ENCODE peak calls at places on chromosomes 4 and X, in ten cellular contexts. One of them, this sample, is unnamed.

GRCh38 chr4:123397276-123398150 is 918 bp downstream of the SPRY1 start:
- DNase-seq in NCI-H345: peak
- DNase-seq in upper lobe of left lung: peak
- DNase-seq in aorta: peak
- DNase-seq in activated T-cell treated with anti-CD3 and anti-CD28 coated beads, Interleukin-2, amount 50 U/mL, for 24 hours: peak
- DNase-seq in GM10248: peak
- DNase-seq in ELF-1: peak
- DNase-seq in NCI-H524: peak
- DNase-seq in AG04450: no peak
- DNase-seq in hippocampal formation: no peak
- DNase-seq in this sample: peak

GRCh38 chr4:85427123-85427522 is 47.8 kb upstream of the ARHGAP24 start:
- DNase-seq in NCI-H345: no peak
- DNase-seq in upper lobe of left lung: no peak
- DNase-seq in aorta: no peak
- DNase-seq in activated T-cell treated with anti-CD3 and anti-CD28 coated beads, Interleukin-2, amount 50 U/mL, for 24 hours: no peak
- DNase-seq in GM10248: no peak
- DNase-seq in ELF-1: no peak
- DNase-seq in NCI-H524: no peak
- DNase-seq in AG04450: no peak
- DNase-seq in hippocampal formation: no peak
- DNase-seq in this sample: no peak

GRCh38 chr4:176210101-176210500 is 14.7 kb upstream of the SPATA4 start:
- DNase-seq in NCI-H345: no peak
- DNase-seq in upper lobe of left lung: no peak
- DNase-seq in aorta: no peak
- DNase-seq in activated T-cell treated with anti-CD3 and anti-CD28 coated beads, Interleukin-2, amount 50 U/mL, for 24 hours: no peak
- DNase-seq in GM10248: no peak
- DNase-seq in ELF-1: no peak
- DNase-seq in NCI-H524: no peak
- DNase-seq in AG04450: no peak
- DNase-seq in hippocampal formation: no peak
- DNase-seq in this sample: no peak

GRCh38 chr4:1870328-1870577 is 940 bp upstream of the NSD2 start:
- DNase-seq in NCI-H345: peak
- DNase-seq in upper lobe of left lung: peak
- DNase-seq in aorta: peak
- DNase-seq in activated T-cell treated with anti-CD3 and anti-CD28 coated beads, Interleukin-2, amount 50 U/mL, for 24 hours: peak
- DNase-seq in GM10248: peak
- DNase-seq in ELF-1: peak
- DNase-seq in NCI-H524: peak
- DNase-seq in AG04450: no peak
- DNase-seq in hippocampal formation: peak
- DNase-seq in this sample: peak

GRCh38 chr4:53273726-53274125 is 92.1 kb downstream of the SCFD2 start:
- DNase-seq in NCI-H345: no peak
- DNase-seq in upper lobe of left lung: no peak
- DNase-seq in aorta: no peak
- DNase-seq in activated T-cell treated with anti-CD3 and anti-CD28 coated beads, Interleukin-2, amount 50 U/mL, for 24 hours: no peak
- DNase-seq in GM10248: no peak
- DNase-seq in ELF-1: no peak
- DNase-seq in NCI-H524: no peak
- DNase-seq in AG04450: no peak
- DNase-seq in hippocampal formation: no peak
- DNase-seq in this sample: peak

GRCh38 chrX:431492-432132 is 44.9 kb upstream of the PPP2R3B start:
- DNase-seq in NCI-H345: no peak
- DNase-seq in upper lobe of left lung: no peak
- DNase-seq in aorta: no peak
- DNase-seq in activated T-cell treated with anti-CD3 and anti-CD28 coated beads, Interleukin-2, amount 50 U/mL, for 24 hours: no peak
- DNase-seq in GM10248: no peak
- DNase-seq in ELF-1: no peak
- DNase-seq in NCI-H524: no peak
- DNase-seq in AG04450: no peak
- DNase-seq in hippocampal formation: no peak
- DNase-seq in this sample: no peak

GRCh38 chr4:122602277-122603142 is 18.4 kb downstream of the IL21 start:
- DNase-seq in NCI-H345: no peak
- DNase-seq in upper lobe of left lung: no peak
- DNase-seq in aorta: no peak
- DNase-seq in activated T-cell treated with anti-CD3 and anti-CD28 coated beads, Interleukin-2, amount 50 U/mL, for 24 hours: no peak
- DNase-seq in GM10248: peak
- DNase-seq in ELF-1: peak
- DNase-seq in NCI-H524: peak
- DNase-seq in AG04450: no peak
- DNase-seq in hippocampal formation: peak
- DNase-seq in this sample: peak

GRCh38 chrX:136047001-136047642 is 61.9 kb downstream of the SLC9A6 start:
- DNase-seq in NCI-H345: no peak
- DNase-seq in upper lobe of left lung: no peak
- DNase-seq in aorta: no peak
- DNase-seq in activated T-cell treated with anti-CD3 and anti-CD28 coated beads, Interleukin-2, amount 50 U/mL, for 24 hours: no peak
- DNase-seq in GM10248: no peak
- DNase-seq in ELF-1: no peak
- DNase-seq in NCI-H524: no peak
- DNase-seq in AG04450: no peak
- DNase-seq in hippocampal formation: no peak
- DNase-seq in this sample: no peak

GRCh38 chr4:168560835-168561210 is 64.0 kb downstream of the PALLD start:
- DNase-seq in NCI-H345: no peak
- DNase-seq in upper lobe of left lung: no peak
- DNase-seq in aorta: no peak
- DNase-seq in activated T-cell treated with anti-CD3 and anti-CD28 coated beads, Interleukin-2, amount 50 U/mL, for 24 hours: no peak
- DNase-seq in GM10248: no peak
- DNase-seq in ELF-1: no peak
- DNase-seq in NCI-H524: no peak
- DNase-seq in AG04450: no peak
- DNase-seq in hippocampal formation: no peak
- DNase-seq in this sample: no peak

GRCh38 chr4:55866973-55867574 is 13.6 kb downstream of the EXOC1 start:
- DNase-seq in NCI-H345: peak
- DNase-seq in upper lobe of left lung: no peak
- DNase-seq in aorta: no peak
- DNase-seq in activated T-cell treated with anti-CD3 and anti-CD28 coated beads, Interleukin-2, amount 50 U/mL, for 24 hours: no peak
- DNase-seq in GM10248: peak
- DNase-seq in ELF-1: peak
- DNase-seq in NCI-H524: peak
- DNase-seq in AG04450: no peak
- DNase-seq in hippocampal formation: peak
- DNase-seq in this sample: peak

GRCh38 chr4:59945277-59945676 is 1254.8 kb upstream of the ADGRL3 start:
- DNase-seq in NCI-H345: no peak
- DNase-seq in upper lobe of left lung: no peak
- DNase-seq in aorta: no peak
- DNase-seq in activated T-cell treated with anti-CD3 and anti-CD28 coated beads, Interleukin-2, amount 50 U/mL, for 24 hours: no peak
- DNase-seq in GM10248: no peak
- DNase-seq in ELF-1: no peak
- DNase-seq in NCI-H524: no peak
- DNase-seq in AG04450: no peak
- DNase-seq in hippocampal formation: no peak
- DNase-seq in this sample: no peak

GRCh38 chr4:120964596-120964995 is 42.1 kb upstream of the PRDM5 start:
- DNase-seq in NCI-H345: no peak
- DNase-seq in upper lobe of left lung: no peak
- DNase-seq in aorta: no peak
- DNase-seq in activated T-cell treated with anti-CD3 and anti-CD28 coated beads, Interleukin-2, amount 50 U/mL, for 24 hours: no peak
- DNase-seq in GM10248: no peak
- DNase-seq in ELF-1: no peak
- DNase-seq in NCI-H524: no peak
- DNase-seq in AG04450: no peak
- DNase-seq in hippocampal formation: no peak
- DNase-seq in this sample: no peak

GRCh38 chr4:11404431-11404830 is 24.3 kb downstream of the HS3ST1 start:
- DNase-seq in NCI-H345: peak
- DNase-seq in upper lobe of left lung: no peak
- DNase-seq in aorta: no peak
- DNase-seq in activated T-cell treated with anti-CD3 and anti-CD28 coated beads, Interleukin-2, amount 50 U/mL, for 24 hours: no peak
- DNase-seq in GM10248: no peak
- DNase-seq in ELF-1: no peak
- DNase-seq in NCI-H524: no peak
- DNase-seq in AG04450: no peak
- DNase-seq in hippocampal formation: no peak
- DNase-seq in this sample: no peak

GRCh38 chr4:112327950-112328349 is 30.8 kb downstream of the ALPK1 start:
- DNase-seq in NCI-H345: peak
- DNase-seq in upper lobe of left lung: no peak
- DNase-seq in aorta: no peak
- DNase-seq in activated T-cell treated with anti-CD3 and anti-CD28 coated beads, Interleukin-2, amount 50 U/mL, for 24 hours: peak
- DNase-seq in GM10248: peak
- DNase-seq in ELF-1: peak
- DNase-seq in NCI-H524: peak
- DNase-seq in AG04450: peak
- DNase-seq in hippocampal formation: peak
- DNase-seq in this sample: peak

GRCh38 chr4:185773419-185773818 is 38.6 kb downstream of the SORBS2 start:
- DNase-seq in NCI-H345: no peak
- DNase-seq in upper lobe of left lung: no peak
- DNase-seq in aorta: peak
- DNase-seq in activated T-cell treated with anti-CD3 and anti-CD28 coated beads, Interleukin-2, amount 50 U/mL, for 24 hours: no peak
- DNase-seq in GM10248: no peak
- DNase-seq in ELF-1: no peak
- DNase-seq in NCI-H524: no peak
- DNase-seq in AG04450: no peak
- DNase-seq in hippocampal formation: no peak
- DNase-seq in this sample: no peak

GRCh38 chr4:128700659-128701350 is 108.7 kb upstream of the JADE1 start:
- DNase-seq in NCI-H345: no peak
- DNase-seq in upper lobe of left lung: no peak
- DNase-seq in aorta: no peak
- DNase-seq in activated T-cell treated with anti-CD3 and anti-CD28 coated beads, Interleukin-2, amount 50 U/mL, for 24 hours: no peak
- DNase-seq in GM10248: no peak
- DNase-seq in ELF-1: no peak
- DNase-seq in NCI-H524: no peak
- DNase-seq in AG04450: no peak
- DNase-seq in hippocampal formation: no peak
- DNase-seq in this sample: peak

GRCh38 chrX:38636949-38637819 is 75.8 kb downstream of the TSPAN7 start:
- DNase-seq in NCI-H345: no peak
- DNase-seq in upper lobe of left lung: no peak
- DNase-seq in aorta: no peak
- DNase-seq in activated T-cell treated with anti-CD3 and anti-CD28 coated beads, Interleukin-2, amount 50 U/mL, for 24 hours: no peak
- DNase-seq in GM10248: no peak
- DNase-seq in ELF-1: no peak
- DNase-seq in NCI-H524: peak
- DNase-seq in AG04450: no peak
- DNase-seq in hippocampal formation: no peak
- DNase-seq in this sample: no peak